ENCODE peak calls at places on chromosome 6, in five cellular contexts. One of them, this sample, is unnamed.

GRCh38 chr6:2432258-2432657 is 186.9 kb upstream of the GMDS start:
- DNase-seq in hepatocyte: peak; percentile 50
- DNase-seq in ascending aorta: no peak
- DNase-seq in HCT116: peak; percentile 26
- DNase-seq in RWPE1: peak; percentile 80
- DNase-seq in this sample: no peak

GRCh38 chr6:39934060-39934757 is at the start of gene MOCS1:
- DNase-seq in hepatocyte: peak; percentile 83
- DNase-seq in ascending aorta: peak; percentile 92
- DNase-seq in HCT116: peak; percentile 32
- DNase-seq in RWPE1: peak; percentile 78
- DNase-seq in this sample: peak; percentile 53

GRCh38 chr6:43668151-43669028 is 19.2 kb downstream of the MRPS18A start:
- DNase-seq in hepatocyte: peak; percentile 82
- DNase-seq in ascending aorta: peak; percentile 74
- DNase-seq in HCT116: peak; percentile 56
- DNase-seq in RWPE1: no peak
- DNase-seq in this sample: peak; percentile 87

GRCh38 chr6:15255481-15256414 is 9.9 kb downstream of the JARID2 start:
- DNase-seq in hepatocyte: no peak
- DNase-seq in ascending aorta: no peak
- DNase-seq in HCT116: no peak
- DNase-seq in RWPE1: no peak
- DNase-seq in this sample: no peak

GRCh38 chr6:20021795-20022194 is 184.6 kb downstream of the ID4 start:
- DNase-seq in hepatocyte: no peak
- DNase-seq in ascending aorta: no peak
- DNase-seq in HCT116: no peak
- DNase-seq in RWPE1: no peak
- DNase-seq in this sample: no peak

GRCh38 chr6:157403011-157403683 is 22.2 kb downstream of the ZDHHC14 start:
- DNase-seq in hepatocyte: no peak
- DNase-seq in ascending aorta: no peak
- DNase-seq in HCT116: no peak
- DNase-seq in RWPE1: no peak
- DNase-seq in this sample: no peak

GRCh38 chr6:166277892-166278578 is 30.2 kb downstream of the PRR18 start:
- DNase-seq in hepatocyte: no peak
- DNase-seq in ascending aorta: no peak
- DNase-seq in HCT116: no peak
- DNase-seq in RWPE1: no peak
- DNase-seq in this sample: no peak

GRCh38 chr6:28634758-28635546 is 109.3 kb downstream of the GPX5 start:
- DNase-seq in hepatocyte: peak; percentile 53
- DNase-seq in ascending aorta: no peak
- DNase-seq in HCT116: no peak
- DNase-seq in RWPE1: peak; percentile 15
- DNase-seq in this sample: no peak

GRCh38 chr6:4316867-4317400 is 181.6 kb upstream of the ECI2 start:
- DNase-seq in hepatocyte: peak; percentile 29
- DNase-seq in ascending aorta: peak; percentile 77
- DNase-seq in HCT116: no peak
- DNase-seq in RWPE1: peak; percentile 63
- DNase-seq in this sample: peak; percentile 42

GRCh38 chr6:26501482-26501986 is 1.4 kb downstream of the BTN1A1 start:
- DNase-seq in hepatocyte: peak; percentile 54
- DNase-seq in ascending aorta: no peak
- DNase-seq in HCT116: no peak
- DNase-seq in RWPE1: peak; percentile 8
- DNase-seq in this sample: peak; percentile 32

DNA sequence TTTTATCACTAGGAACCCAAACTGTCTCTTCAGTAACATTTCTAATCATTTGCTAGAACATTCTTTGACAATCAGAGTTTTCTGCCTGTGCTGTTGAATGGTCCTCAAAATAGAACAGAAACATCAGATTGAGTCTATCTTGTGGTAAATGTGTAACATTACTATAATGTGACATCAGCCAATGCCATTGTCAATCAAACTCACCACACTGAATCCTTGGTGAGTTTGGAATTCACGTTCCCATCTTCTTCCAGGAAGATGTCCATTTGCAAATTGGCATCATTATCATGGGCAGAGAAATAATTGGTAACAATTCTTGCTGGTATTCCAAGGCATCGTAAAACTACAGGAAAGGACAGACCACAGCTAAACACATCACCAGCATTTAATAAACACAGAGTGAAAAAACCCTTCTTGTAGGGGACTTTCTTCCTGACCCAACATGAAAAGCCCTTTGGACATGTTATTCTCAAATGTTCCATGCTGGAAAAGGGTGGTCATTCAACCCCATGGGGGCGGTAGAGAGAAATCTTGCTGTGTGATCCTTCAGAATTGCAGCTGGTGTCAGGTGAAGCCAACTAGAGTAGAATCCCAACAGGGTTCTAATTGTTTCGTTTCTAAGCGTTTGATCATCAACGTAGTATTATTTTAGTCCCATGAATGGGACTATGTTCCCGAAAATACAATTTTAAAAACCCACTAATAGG is 98.5 kb downstream of the F13A1 start:
- DNase-seq in hepatocyte: peak; percentile 34
- DNase-seq in ascending aorta: no peak
- DNase-seq in HCT116: no peak
- DNase-seq in RWPE1: no peak
- DNase-seq in this sample: no peak
- TF ChIP-seq CTCF in hepatocyte: peak; percentile 23
- TF ChIP-seq CTCF in ascending aorta: peak; percentile 18
- TF ChIP-seq CTCF in HCT116: peak; percentile 49
- TF ChIP-seq CTCF in RWPE1: no peak
- TF ChIP-seq CTCF in this sample: no peak

DNA sequence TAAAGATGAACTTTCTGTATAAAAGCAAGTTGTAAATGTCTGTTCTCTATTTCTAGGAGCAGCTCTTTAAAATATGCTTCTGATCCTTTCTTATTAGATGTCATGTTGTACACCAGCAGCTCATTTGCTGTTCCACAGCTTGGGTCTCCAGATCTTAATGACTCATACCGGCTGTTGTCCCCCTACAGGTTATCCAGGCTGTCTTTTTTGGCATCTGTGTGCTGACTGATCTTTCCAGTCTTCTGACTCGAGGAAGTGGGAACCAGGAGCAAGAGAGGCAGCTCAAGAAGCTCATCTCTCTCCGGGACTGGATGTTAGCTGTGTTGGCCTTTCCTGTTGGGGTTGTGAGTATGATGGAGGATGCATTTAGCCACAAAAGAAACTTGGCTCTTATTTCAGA is 76.0 kb downstream of the AIG1 start:
- DNase-seq in hepatocyte: no peak
- DNase-seq in ascending aorta: no peak
- DNase-seq in HCT116: no peak
- DNase-seq in RWPE1: no peak
- DNase-seq in this sample: no peak
- TF ChIP-seq CTCF in hepatocyte: no peak
- TF ChIP-seq CTCF in ascending aorta: no peak
- TF ChIP-seq CTCF in HCT116: no peak
- TF ChIP-seq CTCF in RWPE1: no peak
- TF ChIP-seq CTCF in this sample: no peak

GRCh38 chr6:110878751-110879539 is 4.4 kb downstream of the AMD1 start:
- DNase-seq in hepatocyte: peak; percentile 56
- DNase-seq in ascending aorta: no peak
- DNase-seq in HCT116: no peak
- DNase-seq in RWPE1: no peak
- DNase-seq in this sample: peak; percentile 29
- TF ChIP-seq CTCF in hepatocyte: peak; percentile 60
- TF ChIP-seq CTCF in ascending aorta: no peak
- TF ChIP-seq CTCF in HCT116: peak; percentile 41
- TF ChIP-seq CTCF in RWPE1: peak; percentile 54
- TF ChIP-seq CTCF in this sample: peak; percentile 40

GRCh38 chr6:155591741-155592140 is 136.1 kb upstream of the NOX3 start:
- DNase-seq in hepatocyte: no peak
- DNase-seq in ascending aorta: no peak
- DNase-seq in HCT116: no peak
- DNase-seq in RWPE1: no peak
- DNase-seq in this sample: no peak
- TF ChIP-seq CTCF in hepatocyte: no peak
- TF ChIP-seq CTCF in ascending aorta: no peak
- TF ChIP-seq CTCF in HCT116: no peak
- TF ChIP-seq CTCF in RWPE1: no peak
- TF ChIP-seq CTCF in this sample: no peak

DNA sequence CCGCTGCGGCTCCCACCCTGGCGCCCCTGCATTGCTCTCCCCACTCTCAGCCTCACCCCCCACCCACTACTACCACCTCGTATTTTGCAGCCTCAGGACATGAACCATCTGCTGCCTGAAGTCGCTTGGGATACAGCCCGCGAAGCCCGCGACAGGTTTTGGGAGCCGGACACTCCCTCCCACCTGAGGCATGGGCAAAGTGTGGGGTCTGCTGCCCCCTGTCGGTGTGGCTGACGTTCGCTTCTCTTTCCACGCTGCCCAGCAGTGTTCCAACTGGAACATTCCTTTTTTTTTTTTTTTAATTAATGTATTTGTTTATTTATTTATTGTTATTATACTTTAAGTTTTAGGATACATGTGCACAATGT is 15.3 kb upstream of the LPA start:
- DNase-seq in hepatocyte: peak; percentile 53
- DNase-seq in ascending aorta: no peak
- DNase-seq in HCT116: no peak
- DNase-seq in RWPE1: no peak
- DNase-seq in this sample: no peak
- TF ChIP-seq CTCF in hepatocyte: peak; percentile 47
- TF ChIP-seq CTCF in ascending aorta: no peak
- TF ChIP-seq CTCF in HCT116: no peak
- TF ChIP-seq CTCF in RWPE1: no peak
- TF ChIP-seq CTCF in this sample: no peak